ENCODE peak calls at places on chromosomes 11 and 22, in six cellular contexts. F, X, Q, R, B and O are unnamed samples.

GRCh38 chr22:40894417-40894816 is 32.5 kb upstream of the DNAJB7 start:
- DNase-seq in F (no peak), X (no peak), Q (no peak), R (no peak), B (no peak), O (no peak)

GRCh38 chr11:76159983-76160661 is 46.2 kb downstream of the WNT11 start:
- DNase-seq in F (no peak), X (no peak), Q (no peak), R (no peak), B (no peak), O (no peak)

GRCh38 chr11:76074178-76075112 is 131.9 kb downstream of the WNT11 start:
- DNase-seq in F (no peak), X (no peak), Q (no peak), R (no peak), B (peak; percentile 27), O (no peak)

GRCh38 chr22:36010090-36010489 is 18.5 kb downstream of the RBFOX2 start:
- DNase-seq in F (no peak), X (no peak), Q (no peak), R (no peak), B (peak; percentile 42), O (peak; percentile 19)

GRCh38 chr22:21791635-21792625 is 56.3 kb upstream of the YPEL1 start:
- DNase-seq in F (no peak), X (no peak), Q (no peak), R (no peak), B (peak; percentile 94), O (no peak)

GRCh38 chr11:33063326-33063775 is 24.0 kb downstream of the TCP11L1 start:
- DNase-seq in F (no peak), X (no peak), Q (no peak), R (no peak), B (no peak), O (no peak)

GRCh38 chr11:66651011-66651410 is 12.5 kb downstream of the RBM4 start:
- DNase-seq in F (no peak), X (no peak), Q (no peak), R (no peak), B (no peak), O (no peak)

GRCh38 chr11:113242767-113243397 is 71.5 kb upstream of the TTC12 start:
- DNase-seq in F (peak; percentile 35), X (no peak), Q (no peak), R (no peak), B (no peak), O (peak; percentile 24)

GRCh38 chr11:6646040-6646439 is 9.6 kb downstream of the DCHS1 start:
- DNase-seq in F (no peak), X (no peak), Q (no peak), R (no peak), B (peak; percentile 34), O (no peak)

GRCh38 chr11:111623527-111624030 is 21.3 kb downstream of the SIK2 start:
- DNase-seq in F (no peak), X (no peak), Q (no peak), R (no peak), B (no peak), O (no peak)

GRCh38 chr11:12224537-12224893 is 114.1 kb downstream of the MICAL2 start:
- DNase-seq in F (no peak), X (no peak), Q (peak; percentile 82), R (peak; percentile 29), B (no peak), O (no peak)

GRCh38 chr11:30552839-30553238 is 33.3 kb downstream of the MPPED2 start:
- DNase-seq in F (no peak), X (no peak), Q (no peak), R (no peak), B (no peak), O (no peak)

GRCh38 chr11:61447601-61448551 is 18.0 kb downstream of the SDHAF2 start:
- DNase-seq in F (no peak), X (no peak), Q (no peak), R (no peak), B (no peak), O (no peak)

GRCh38 chr11:2667940-2668339 is 31.9 kb downstream of the KCNQ1OT1 start:
- DNase-seq in F (no peak), X (no peak), Q (no peak), R (no peak), B (no peak), O (no peak)

GRCh38 chr22:48918585-48919186 is 909.0 kb downstream of the BRD1 start:
- DNase-seq in F (no peak), X (no peak), Q (no peak), R (no peak), B (no peak), O (no peak)

GRCh38 chr11:94201004-94201465 is 72.4 kb downstream of the PANX1 start:
- DNase-seq in F (no peak), X (peak; percentile 71), Q (no peak), R (no peak), B (no peak), O (no peak)

GRCh38 chr11:995752-996420 is 40.6 kb downstream of the MUC6 start:
- DNase-seq in F (no peak), X (no peak), Q (no peak), R (no peak), B (peak; percentile 34), O (no peak)

GRCh38 chr22:50488006-50488677 is 1.5 kb downstream of the MIOX start:
- DNase-seq in F (no peak), X (no peak), Q (no peak), R (no peak), B (no peak), O (no peak)

GRCh38 chr11:91497847-91498246 is 726.8 kb upstream of the FAT3 start:
- DNase-seq in F (no peak), X (no peak), Q (no peak), R (no peak), B (no peak), O (no peak)

GRCh38 chr11:18322818-18323570 is 627 bp downstream of the GTF2H1 start:
- DNase-seq in F (no peak), X (no peak), Q (no peak), R (no peak), B (no peak), O (no peak)

DNA sequence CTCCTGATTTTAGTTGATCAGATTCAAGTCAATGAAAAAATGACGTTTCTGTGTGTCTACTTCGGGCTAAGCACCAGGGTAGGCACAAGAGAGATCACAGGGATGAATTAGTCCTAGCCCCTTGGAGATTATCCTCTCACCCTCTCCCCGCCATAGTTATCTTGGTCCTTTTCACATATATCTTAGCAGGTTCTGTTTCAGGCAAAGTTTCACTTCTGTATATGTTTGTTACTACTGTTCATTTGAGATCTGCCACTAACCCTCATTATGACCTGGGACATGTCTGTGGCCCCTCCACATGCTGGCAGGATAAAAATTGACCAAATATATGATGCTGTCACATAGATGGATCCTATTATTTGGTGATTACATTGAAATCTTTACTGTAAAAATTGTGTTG is 186.1 kb downstream of the AASDHPPT start:
- DNase-seq in F (no peak), X (no peak), Q (no peak), R (no peak), B (no peak), O (no peak)
- TF ChIP-seq CTCF in F (no peak), X (no peak), Q (no peak), R (no peak), B (no peak), O (no peak)

GRCh38 chr22:28247667-28248363 is 328.8 kb upstream of the PITPNB start:
- DNase-seq in F (no peak), X (no peak), Q (no peak), R (no peak), B (peak; percentile 16), O (no peak)
- TF ChIP-seq CTCF in F (no peak), X (no peak), Q (no peak), R (no peak), B (no peak), O (no peak)

GRCh38 chr22:32416556-32417085 is 4.6 kb upstream of the RTCB start:
- DNase-seq in F (no peak), X (no peak), Q (no peak), R (no peak), B (no peak), O (no peak)

GRCh38 chr22:32411829-32412592 is at the start of gene RTCB:
- DNase-seq in F (peak; percentile 90), X (peak; percentile 90), Q (peak; percentile 91), R (peak; percentile 94), B (peak; percentile 68), O (peak; percentile 91)

GRCh38 chr22:32411388-32411787 is 659 bp downstream of the RTCB start:
- DNase-seq in F (no peak), X (no peak), Q (no peak), R (peak; percentile 11), B (peak; percentile 10), O (no peak)

GRCh38 chr22:32410459-32410858 is 1.6 kb downstream of the RTCB start:
- DNase-seq in F (no peak), X (no peak), Q (no peak), R (no peak), B (no peak), O (no peak)

DNA sequence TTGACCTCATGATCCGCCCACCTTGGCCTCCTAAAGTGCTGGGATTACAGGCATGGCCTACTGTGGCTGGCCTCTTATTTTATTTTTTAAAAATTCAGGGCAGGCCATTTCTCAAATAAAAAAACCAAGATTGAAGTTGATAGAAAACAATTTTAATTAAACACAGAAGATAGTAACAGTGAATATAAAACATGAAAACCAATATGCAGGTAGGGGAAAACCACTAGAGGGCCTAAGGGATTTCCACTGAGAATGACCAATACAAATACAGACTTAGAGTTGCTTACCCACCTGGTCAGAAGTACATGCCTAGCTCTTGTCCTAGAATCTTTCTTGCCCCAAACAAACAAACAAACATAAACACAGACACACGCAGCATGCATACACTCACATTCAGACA is 1.7 kb upstream of the RTCB start:
- DNase-seq in F (no peak), X (no peak), Q (no peak), R (no peak), B (no peak), O (peak; percentile 4)
- TF ChIP-seq CTCF in F (no peak), X (peak; percentile 43), Q (no peak), R (no peak), B (peak; percentile 35), O (peak; percentile 31)

GRCh38 chr11:35122308-35122707 is 16.7 kb upstream of the CD44 start:
- DNase-seq in F (no peak), X (no peak), Q (no peak), R (no peak), B (no peak), O (no peak)

GRCh38 chr11:35126000-35126878 is 12.7 kb upstream of the CD44 start:
- DNase-seq in F (no peak), X (no peak), Q (no peak), R (peak; percentile 72), B (no peak), O (no peak)

GRCh38 chr11:35118906-35119305 is 20.1 kb upstream of the CD44 start:
- DNase-seq in F (no peak), X (no peak), Q (no peak), R (peak; percentile 73), B (no peak), O (no peak)

GRCh38 chr11:35116762-35117588 is 22.0 kb upstream of the CD44 start:
- DNase-seq in F (no peak), X (peak; percentile 44), Q (no peak), R (no peak), B (no peak), O (no peak)

DNA sequence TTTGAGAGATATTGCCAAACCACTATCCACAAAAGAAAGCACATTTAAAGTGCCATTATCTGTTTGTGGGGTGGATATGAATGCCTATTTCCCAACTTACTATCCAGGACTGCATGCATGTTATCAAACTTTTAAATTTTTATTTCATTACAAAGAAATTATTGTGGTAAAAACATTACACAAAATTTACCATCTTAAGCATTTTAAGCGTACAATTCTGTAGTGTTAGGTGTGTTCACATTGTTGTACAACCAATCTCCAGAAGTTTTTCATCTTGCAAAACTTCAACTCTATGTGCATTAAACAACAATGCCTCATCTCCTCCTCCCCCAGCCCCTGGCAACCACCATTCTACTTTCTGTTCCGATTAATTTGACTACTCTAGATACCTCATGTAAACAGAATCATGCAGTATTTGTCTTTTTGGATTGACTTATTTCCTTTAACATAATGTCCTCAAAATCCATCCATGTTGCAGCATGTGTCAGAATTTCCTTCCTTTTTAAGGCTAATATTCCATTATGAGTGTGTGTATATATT is 17.6 kb upstream of the CD44 start:
- DNase-seq in F (no peak), X (no peak), Q (no peak), R (no peak), B (no peak), O (no peak)
- TF ChIP-seq CTCF in F (no peak), X (no peak), Q (no peak), R (no peak), B (no peak), O (no peak)